ENCODE peak calls at places on chromosomes 1 and 21, in six cellular contexts. X, N, W, G, Y and S are unnamed samples.

GRCh38 chr1:27117733-27118439 is 37.0 kb downstream of the SLC9A1 start:
- DNase-seq in X (no peak), N (no peak), W (no peak), G (no peak), Y (no peak), S (no peak)

GRCh38 chr1:152367436-152367835 is 7.6 kb upstream of the FLG2 start:
- DNase-seq in X (no peak), N (no peak), W (no peak), G (no peak), Y (no peak), S (no peak)

GRCh38 chr1:92029241-92029922 is 403 bp upstream of the EPHX4 start:
- DNase-seq in X (no peak), N (no peak), W (no peak), G (no peak), Y (no peak), S (no peak)

GRCh38 chr1:59560807-59561450 is 253.8 kb upstream of the HOOK1 start:
- DNase-seq in X (no peak), N (no peak), W (no peak), G (no peak), Y (no peak), S (no peak)

GRCh38 chr1:204426035-204426436 is 14.4 kb upstream of the PPP1R15B start:
- DNase-seq in X (peak), N (no peak), W (peak), G (no peak), Y (no peak), S (no peak)

GRCh38 chr21:30044447-30045064 is 104.8 kb upstream of the GRIK1 start:
- DNase-seq in X (no peak), N (peak), W (peak), G (no peak), Y (peak), S (peak)

GRCh38 chr1:230215529-230215928 is 148.5 kb downstream of the GALNT2 start:
- DNase-seq in X (no peak), N (peak), W (peak), G (no peak), Y (no peak), S (no peak)

GRCh38 chr1:247760456-247760855 is at the start of gene OR1C1:
- DNase-seq in X (no peak), N (no peak), W (no peak), G (no peak), Y (no peak), S (no peak)

GRCh38 chr1:24955161-24955560 is 25.1 kb upstream of the RUNX3 start:
- DNase-seq in X (peak), N (no peak), W (peak), G (no peak), Y (no peak), S (no peak)

GRCh38 chr21:45305831-45306230 is 18.1 kb upstream of the POFUT2 start:
- DNase-seq in X (no peak), N (no peak), W (no peak), G (no peak), Y (no peak), S (no peak)

GRCh38 chr1:55572878-55573734 is 357.9 kb upstream of the USP24 start:
- DNase-seq in X (peak), N (no peak), W (peak), G (no peak), Y (no peak), S (peak)

GRCh38 chr1:10599194-10599861 is 124.6 kb downstream of the PEX14 start:
- DNase-seq in X (peak), N (no peak), W (peak), G (no peak), Y (no peak), S (peak)

GRCh38 chr1:229582011-229582694 is 23.6 kb upstream of the ABCB10 start:
- DNase-seq in X (no peak), N (no peak), W (no peak), G (no peak), Y (no peak), S (no peak)

GRCh38 chr1:86466986-86467385 is 1.7 kb upstream of the CLCA1 start:
- DNase-seq in X (no peak), N (no peak), W (peak), G (no peak), Y (no peak), S (no peak)

GRCh38 chr1:17735791-17736190 is 19.3 kb upstream of the ACTL8 start:
- DNase-seq in X (no peak), N (no peak), W (no peak), G (no peak), Y (peak), S (no peak)

DNA sequence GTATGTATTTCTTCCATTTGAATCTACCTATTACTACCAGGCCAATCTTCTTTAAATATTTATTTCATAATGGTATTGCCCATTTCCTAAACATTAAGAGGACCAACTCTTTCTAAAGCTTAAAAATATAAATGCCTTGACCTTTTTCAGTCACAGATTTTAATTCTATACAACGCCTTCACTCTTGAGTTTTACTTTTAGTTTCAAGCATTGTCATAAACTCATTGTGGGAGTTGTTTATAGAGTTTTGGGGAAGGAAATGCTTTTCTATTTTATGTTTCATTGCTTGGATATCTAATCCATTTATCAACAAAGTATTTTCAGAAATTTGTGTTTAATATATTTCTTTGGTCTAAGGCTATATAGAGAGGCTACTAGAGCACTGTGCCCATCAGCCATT is 155.8 kb downstream of the DPYD start:
- DNase-seq in X (no peak), N (no peak), W (no peak), G (no peak), Y (no peak), S (no peak)
- TF ChIP-seq CTCF in X (no peak), N (no peak), W (no peak), G (no peak), Y (no peak), S (no peak)

GRCh38 chr1:57127976-57128375 is 162.2 kb upstream of the C8B start:
- DNase-seq in X (no peak), N (no peak), W (no peak), G (no peak), Y (no peak), S (no peak)

GRCh38 chr1:57118948-57119637 is 153.3 kb upstream of the C8B start:
- DNase-seq in X (no peak), N (no peak), W (peak), G (no peak), Y (no peak), S (no peak)

GRCh38 chr1:57122031-57122430 is 156.2 kb upstream of the C8B start:
- DNase-seq in X (no peak), N (no peak), W (no peak), G (no peak), Y (no peak), S (no peak)

GRCh38 chr1:57124170-57124569 is 158.4 kb upstream of the C8B start:
- DNase-seq in X (no peak), N (no peak), W (no peak), G (no peak), Y (no peak), S (no peak)

GRCh38 chr1:57124768-57125446 is 159.1 kb upstream of the C8B start:
- DNase-seq in X (no peak), N (no peak), W (no peak), G (no peak), Y (no peak), S (no peak)
- TF ChIP-seq CTCF in X (no peak), N (no peak), W (no peak), G (no peak), Y (no peak), S (no peak)

DNA sequence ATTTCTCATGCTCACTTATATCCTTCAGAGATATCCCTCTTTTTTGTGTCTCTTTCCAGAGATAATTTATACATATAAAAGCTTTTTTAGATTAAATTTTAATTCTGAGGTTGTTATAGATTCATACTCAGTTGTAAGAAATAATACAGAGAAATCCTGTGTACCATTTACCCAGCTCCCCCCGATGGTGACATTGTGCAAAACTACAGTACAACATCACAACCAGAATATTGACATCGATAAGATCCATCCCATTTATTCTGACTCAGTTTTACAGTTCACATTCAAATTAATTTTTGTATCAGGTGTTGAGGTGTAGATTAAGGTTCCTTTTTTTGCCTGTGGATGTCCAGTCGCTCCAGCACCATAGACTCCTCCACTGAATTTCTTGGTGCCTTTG is 14.3 kb downstream of the DMRTB1 start:
- DNase-seq in X (peak), N (no peak), W (no peak), G (no peak), Y (no peak), S (no peak)
- TF ChIP-seq CTCF in X (peak), N (no peak), W (peak), G (no peak), Y (peak), S (no peak)

GRCh38 chr1:6936308-6936675 is 151.0 kb downstream of the CAMTA1 start:
- DNase-seq in X (no peak), N (no peak), W (no peak), G (no peak), Y (no peak), S (no peak)
- TF ChIP-seq CTCF in X (no peak), N (no peak), W (no peak), G (no peak), Y (no peak), S (no peak)

DNA sequence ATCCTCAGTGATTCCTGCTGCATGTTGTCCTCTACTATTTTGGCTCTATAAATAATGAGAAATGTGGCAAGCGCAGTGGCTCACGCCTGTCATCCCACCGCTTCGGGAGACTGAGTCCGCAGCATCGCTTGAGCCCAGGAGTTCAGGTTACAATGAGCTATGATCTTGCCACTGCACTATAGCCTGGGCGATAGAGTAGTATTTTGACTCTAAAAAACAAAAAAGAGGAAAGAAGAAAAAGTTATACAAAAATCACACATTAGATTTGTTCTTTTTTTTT is 756 bp upstream of the SLC25A44 start:
- DNase-seq in X (no peak), N (no peak), W (no peak), G (no peak), Y (no peak), S (no peak)
- TF ChIP-seq CTCF in X (no peak), N (no peak), W (no peak), G (no peak), Y (no peak), S (no peak)

GRCh38 chr1:42924249-42925131 is 34.2 kb downstream of the SLC2A1 start:
- DNase-seq in X (peak), N (peak), W (peak), G (peak), Y (peak), S (peak)
- TF ChIP-seq CTCF in X (no peak), N (no peak), W (peak), G (peak), Y (peak), S (no peak)

DNA sequence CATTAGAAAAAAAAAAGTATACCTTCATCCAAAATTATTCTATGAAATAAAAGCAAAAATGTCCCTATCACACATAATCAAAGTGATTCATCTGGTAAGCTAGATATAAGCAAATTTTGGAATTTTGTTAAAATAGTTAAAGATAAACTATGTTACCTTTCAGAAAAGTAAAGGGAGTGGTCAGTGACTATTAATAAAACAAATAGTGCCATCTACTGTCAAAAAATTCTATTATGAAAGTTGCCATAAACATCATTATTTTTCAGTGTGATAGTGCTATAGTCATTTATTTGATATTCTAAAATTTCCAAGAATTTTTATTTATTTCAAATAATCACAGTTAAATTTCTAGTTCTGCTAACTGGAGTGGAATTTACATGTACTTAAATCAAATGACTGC is 803.7 kb downstream of the KCNT2 start:
- DNase-seq in X (no peak), N (no peak), W (no peak), G (no peak), Y (no peak), S (no peak)
- TF ChIP-seq CTCF in X (peak), N (no peak), W (no peak), G (no peak), Y (no peak), S (no peak)

GRCh38 chr1:42334240-42335049 is 590 bp downstream of the FOXJ3 start:
- DNase-seq in X (peak), N (peak), W (peak), G (no peak), Y (no peak), S (peak)
- TF ChIP-seq CTCF in X (no peak), N (no peak), W (no peak), G (no peak), Y (no peak), S (no peak)